ENCODE peak calls at places on chromosome 7, in eight cellular contexts. A is heart right ventricle; I is transverse colon; P is fibroblast of lung; N is mammary epithelial cell; O is naive thymus-derived CD4-positive, alpha-beta T cell; M is DND-41; Q is PC-9. W is an unnamed sample.
A peak's percentile ranks its signal among the peaks of the same experiment; 100 is the strongest.

GRCh38 chr7:112866424-112866823 is 76.2 kb upstream of the TMEM168 start:
- DNase-seq in A (no peak), I (no peak), P (no peak), N (peak; percentile 38), O (no peak), M (no peak), Q (no peak), W (no peak)

GRCh38 chr7:5450549-5451327 is 27.1 kb upstream of the TNRC18 start:
- DNase-seq in A (peak; percentile 55), I (peak; percentile 49), P (peak; percentile 42), N (no peak), O (peak; percentile 27), M (peak; percentile 60), Q (peak; percentile 25), W (peak; percentile 78)

GRCh38 chr7:84865560-84865959 is 321.3 kb downstream of the SEMA3D start:
- DNase-seq in A (no peak), I (no peak), P (no peak), N (no peak), O (no peak), M (no peak), Q (no peak), W (no peak)

GRCh38 chr7:114986805-114987204 is 64.9 kb downstream of the MDFIC start:
- DNase-seq in A (no peak), I (no peak), P (no peak), N (no peak), O (no peak), M (no peak), Q (no peak), W (no peak)

GRCh38 chr7:74023037-74023436 is 4.9 kb upstream of the ELN start:
- DNase-seq in A (no peak), I (no peak), P (peak; percentile 43), N (peak; percentile 40), O (no peak), M (no peak), Q (peak; percentile 74), W (peak; percentile 51)

GRCh38 chr7:54864718-54865117 is 105.7 kb upstream of the SEC61G start:
- DNase-seq in A (no peak), I (no peak), P (peak; percentile 28), N (no peak), O (no peak), M (no peak), Q (no peak), W (no peak)

GRCh38 chr7:144747961-144748360 is 87.9 kb downstream of the TPK1 start:
- DNase-seq in A (no peak), I (no peak), P (no peak), N (no peak), O (no peak), M (no peak), Q (no peak), W (peak; percentile 15)

GRCh38 chr7:47344171-47344955 is 237.5 kb downstream of the TNS3 start:
- DNase-seq in A (no peak), I (peak; percentile 3), P (no peak), N (no peak), O (no peak), M (no peak), Q (no peak), W (no peak)

GRCh38 chr7:132574281-132574680 is 2.0 kb downstream of the PLXNA4 start:
- DNase-seq in A (no peak), I (no peak), P (no peak), N (no peak), O (no peak), M (no peak), Q (no peak), W (no peak)

GRCh38 chr7:137772748-137773147 is 74.0 kb downstream of the DGKI start:
- DNase-seq in A (no peak), I (no peak), P (peak; percentile 56), N (peak; percentile 81), O (no peak), M (no peak), Q (no peak), W (peak; percentile 46)

GRCh38 chr7:12031638-12032037 is 179.5 kb upstream of the TMEM106B start:
- DNase-seq in A (no peak), I (no peak), P (peak; percentile 41), N (peak; percentile 43), O (no peak), M (no peak), Q (no peak), W (no peak)

GRCh38 chr7:80552304-80552703 is 40.4 kb upstream of the GNAT3 start:
- DNase-seq in A (no peak), I (no peak), P (peak; percentile 57), N (peak; percentile 25), O (no peak), M (no peak), Q (no peak), W (no peak)

GRCh38 chr7:37770813-37771212 is 77.6 kb upstream of the NME8 start:
- DNase-seq in A (no peak), I (no peak), P (no peak), N (no peak), O (no peak), M (no peak), Q (no peak), W (no peak)

GRCh38 chr7:37771342-37771741 is 77.1 kb upstream of the NME8 start:
- DNase-seq in A (no peak), I (no peak), P (no peak), N (no peak), O (no peak), M (no peak), Q (no peak), W (no peak)

GRCh38 chr7:37765872-37766525 is 82.4 kb upstream of the NME8 start:
- DNase-seq in A (no peak), I (no peak), P (no peak), N (no peak), O (no peak), M (no peak), Q (no peak), W (no peak)
- H3K27ac ChIP-seq in A (no peak overlapping the region), I (no peak overlapping the region), P (no peak overlapping the region), N (no peak overlapping the region), O (no peak overlapping the region), M (no peak overlapping the region), Q (no peak overlapping the region), W (no peak overlapping the region)

GRCh38 chr7:131219277-131220041 is 108.2 kb upstream of the MKLN1 start:
- DNase-seq in A (peak; percentile 67), I (peak; percentile 24), P (no peak), N (no peak), O (no peak), M (no peak), Q (no peak), W (no peak)

GRCh38 chr7:131223151-131223550 is 104.5 kb upstream of the MKLN1 start:
- DNase-seq in A (no peak), I (no peak), P (no peak), N (no peak), O (no peak), M (no peak), Q (no peak), W (no peak)

GRCh38 chr7:131221061-131221460 is 106.6 kb upstream of the MKLN1 start:
- DNase-seq in A (no peak), I (no peak), P (no peak), N (no peak), O (no peak), M (no peak), Q (no peak), W (no peak)

GRCh38 chr7:131222171-131222570 is 105.5 kb upstream of the MKLN1 start:
- DNase-seq in A (no peak), I (no peak), P (no peak), N (no peak), O (no peak), M (no peak), Q (no peak), W (no peak)

GRCh38 chr7:131218727-131219128 is 108.9 kb upstream of the MKLN1 start:
- DNase-seq in A (no peak), I (no peak), P (no peak), N (no peak), O (no peak), M (peak; percentile 21), Q (no peak), W (no peak)
- H3K4me3 ChIP-seq in A (no peak overlapping the region), I (no peak overlapping the region), P (no peak overlapping the region), N (no peak overlapping the region), O (no peak overlapping the region), M (no peak overlapping the region), Q (no peak overlapping the region), W (no peak overlapping the region)

GRCh38 chr7:29563590-29564454 is at the start of gene PRR15:
- DNase-seq in A (peak; percentile 16), I (peak; percentile 91), P (no peak), N (peak; percentile 75), O (no peak), M (no peak), Q (peak; percentile 95), W (peak; percentile 40)

GRCh38 chr7:29565634-29565981 is 2.0 kb downstream of the PRR15 start:
- DNase-seq in A (no peak), I (no peak), P (no peak), N (no peak), O (no peak), M (no peak), Q (no peak), W (no peak)

GRCh38 chr7:29565186-29565540 is 1.5 kb downstream of the PRR15 start:
- DNase-seq in A (no peak), I (no peak), P (peak; percentile 27), N (no peak), O (no peak), M (no peak), Q (no peak), W (no peak)

GRCh38 chr7:29565982-29566746 is 2.5 kb downstream of the PRR15 start:
- DNase-seq in A (no peak), I (peak; percentile 42), P (no peak), N (no peak), O (no peak), M (no peak), Q (no peak), W (no peak)

DNA sequence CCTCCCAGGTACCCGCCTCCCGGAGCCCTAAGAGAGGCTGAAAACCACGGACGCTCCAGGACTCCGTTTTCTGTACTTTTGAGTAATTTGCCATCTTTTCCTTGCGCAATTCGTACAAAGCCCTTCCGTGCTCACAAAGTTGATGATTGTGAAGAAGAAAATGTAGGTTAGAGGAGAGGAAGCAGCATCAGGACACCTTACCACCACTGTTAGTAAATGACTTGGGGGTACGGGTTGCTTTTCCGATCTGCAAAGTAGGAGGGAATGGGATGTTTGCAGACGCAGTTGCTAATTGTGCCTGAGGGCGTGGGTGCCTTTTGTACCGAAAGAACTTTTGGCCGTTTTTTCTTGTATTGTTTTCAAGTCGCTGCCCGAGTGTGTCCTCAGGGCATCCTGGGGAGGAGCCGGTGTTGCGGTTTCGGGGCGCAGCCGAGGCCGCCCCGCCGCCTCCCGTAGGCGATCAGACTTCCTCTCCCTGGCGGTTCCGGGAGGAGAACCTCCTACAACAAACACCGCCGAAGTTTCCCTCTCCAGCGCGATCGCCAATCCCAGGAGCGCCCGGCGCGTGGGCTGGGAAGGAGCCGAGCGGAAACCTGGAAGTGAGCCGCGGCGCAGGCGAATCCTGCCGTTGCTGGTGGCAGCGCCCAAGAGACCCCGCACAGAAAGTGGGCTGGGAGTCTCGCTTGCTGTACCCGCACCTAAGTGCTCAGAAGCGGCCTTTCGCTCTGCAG is 985 bp downstream of the PRR15 start:
- DNase-seq in A (peak; percentile 32), I (peak; percentile 73), P (peak; percentile 36), N (peak; percentile 85), O (no peak), M (peak; percentile 24), Q (peak; percentile 96), W (peak; percentile 65)
- H3K27me3 ChIP-seq in A (peaks cover 100% of the 10 kb centered on the region), I (peaks cover 64% of the 10 kb centered on the region), P (peaks cover 34% of the 10 kb centered on the region), N (no peaks in the 10 kb centered on the region), O (no peaks in the 10 kb centered on the region), M (peaks cover 45% of the 10 kb centered on the region), Q (no peaks in the 10 kb centered on the region), W (peaks cover 72% of the 10 kb centered on the region)

DNA sequence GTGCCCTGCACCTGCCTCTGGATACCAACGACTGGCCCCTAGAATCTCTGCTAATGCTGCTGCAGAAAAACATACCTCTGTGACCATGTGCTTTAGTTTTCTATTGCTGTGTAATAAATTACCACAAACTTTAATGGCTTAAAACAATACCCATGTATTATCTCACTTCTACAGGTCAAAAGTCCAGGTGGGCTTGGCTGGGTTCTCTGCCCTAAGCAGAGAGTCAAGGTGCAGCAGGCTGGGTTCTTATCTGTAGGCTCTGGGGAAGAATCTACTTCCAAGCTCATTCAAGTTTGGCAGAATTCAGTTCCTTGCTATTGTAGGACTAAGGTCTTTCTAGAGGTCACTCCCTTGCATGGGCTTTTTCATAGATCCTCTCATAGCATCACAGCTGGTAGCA is 52.3 kb downstream of the CCDC71L start:
- DNase-seq in A (no peak), I (peak; percentile 64), P (no peak), N (no peak), O (no peak), M (no peak), Q (no peak), W (no peak)
- H3K27ac ChIP-seq in A (no peak overlapping the region), I (peak overlapping the region; percentile 69), P (no peak overlapping the region), N (peak overlapping the region; percentile 58), O (no peak overlapping the region), M (no peak overlapping the region), Q (no peak overlapping the region), W (no peak overlapping the region)